ENCODE peak calls at places on chromosomes 11 and 22, in seven cellular contexts. U is T47D; N is dermis microvascular lymphatic vessel endothelial cell; I is astrocyte of the spinal cord; P is stimulated activated CD8-positive, alpha-beta memory T cell treated with anti-CD3 and anti-CD28 coated beads, Interleukin-15, amount 100 ng/mL, for 1 hour; L is AG09319; D is upper lobe of right lung. R is an unnamed sample.

GRCh38 chr11:111675891-111676290 is 73.6 kb downstream of the SIK2 start:
- DNase-seq in L (no peak), N (no peak), I (no peak), D (no peak), U (no peak), P (no peak), R (no peak)

GRCh38 chr11:74687237-74688005 is 43.8 kb downstream of the CHRDL2 start:
- DNase-seq in N (peak), P (no peak), I (peak), L (no peak), U (no peak), D (peak), R (no peak)

GRCh38 chr22:20429254-20430100 is 8.1 kb downstream of the SCARF2 start:
- DNase-seq in I (no peak), L (no peak), D (peak), N (no peak), U (no peak), P (peak), R (no peak)

GRCh38 chr22:23305922-23306374 is 125.6 kb downstream of the BCR start:
- DNase-seq in L (no peak), P (no peak), U (no peak), I (peak), N (peak), D (peak), R (no peak)

GRCh38 chr11:945986-946385 is 20.3 kb downstream of the AP2A2 start:
- DNase-seq in I (peak), P (no peak), U (no peak), L (no peak), N (no peak), D (no peak), R (peak)

GRCh38 chr11:118679483-118679882 is at the start of gene TREH:
- DNase-seq in L (no peak), N (no peak), U (peak), I (no peak), D (peak), P (no peak), R (no peak)

GRCh38 chr11:71495286-71496090 is 31.6 kb upstream of the KRTAP5-7 start:
- DNase-seq in N (no peak), L (no peak), D (no peak), P (no peak), I (no peak), U (no peak), R (no peak)

GRCh38 chr11:84465040-84465439 is 1162.1 kb downstream of the DLG2 start:
- DNase-seq in U (no peak), D (no peak), I (peak), L (no peak), P (no peak), N (no peak), R (no peak)

GRCh38 chr11:101127699-101128570 is 1.7 kb downstream of the PGR start:
- DNase-seq in L (no peak), U (peak), I (no peak), D (peak), N (no peak), P (no peak), R (no peak)

GRCh38 chr11:35525501-35526175 is at the start of gene PAMR1:
- DNase-seq in I (peak), U (peak), D (peak), L (peak), P (no peak), N (no peak), R (no peak)

GRCh38 chr11:43649501-43649900 is 31.0 kb upstream of the HSD17B12 start:
- DNase-seq in L (no peak), U (peak), P (no peak), D (no peak), I (no peak), N (no peak), R (no peak)

GRCh38 chr11:26088391-26088790 is 243.5 kb upstream of the ANO3 start:
- DNase-seq in I (peak), P (no peak), N (no peak), U (no peak), L (no peak), D (no peak), R (peak)

GRCh38 chr22:36027579-36027959 is 1.1 kb downstream of the RBFOX2 start:
- DNase-seq in D (no peak), L (no peak), N (peak), I (no peak), U (no peak), P (no peak), R (no peak)

GRCh38 chr11:2928605-2929510 is at the start of gene PHLDA2:
- DNase-seq in P (no peak), L (peak), I (peak), N (peak), U (peak), D (peak), R (peak)

GRCh38 chr11:125211191-125211953 is 46.8 kb downstream of the PKNOX2 start:
- DNase-seq in D (no peak), P (no peak), I (no peak), N (no peak), U (peak), L (no peak), R (no peak)

GRCh38 chr11:102306048-102306575 is 11.2 kb upstream of the BIRC3 start:
- DNase-seq in D (peak), L (no peak), U (no peak), N (no peak), P (no peak), I (no peak), R (peak)

GRCh38 chr11:64879226-64879900 is 942 bp upstream of the EHD1 start:
- DNase-seq in I (no peak), D (peak), N (no peak), P (no peak), L (no peak), U (no peak), R (no peak)

GRCh38 chr11:944711-945470 is 19.2 kb downstream of the AP2A2 start:
- DNase-seq in U (no peak), N (no peak), L (no peak), P (no peak), D (no peak), I (peak), R (peak)

GRCh38 chr11:128310676-128311445 is 276.5 kb downstream of the ETS1 start:
- DNase-seq in D (no peak), L (no peak), P (no peak), N (no peak), I (no peak), U (no peak), R (no peak)

GRCh38 chr11:75525433-75526191 is at the start of gene GDPD5:
- DNase-seq in I (peak), L (peak), D (peak), N (peak), U (peak), P (peak), R (peak)

GRCh38 chr11:72736452-72737069 is 15.6 kb downstream of the ARAP1 start:
- DNase-seq in L (no peak), P (peak), I (no peak), D (peak), N (peak), U (peak), R (no peak)

GRCh38 chr11:72038491-72038890 is 39.8 kb downstream of the IL18BP start:
- DNase-seq in N (no peak), P (no peak), D (no peak), L (peak), I (peak), U (peak), R (no peak)

GRCh38 chr11:76854709-76855108 is 6.0 kb upstream of the ACER3 start:
- DNase-seq in P (no peak), L (no peak), U (no peak), I (no peak), D (no peak), N (no peak), R (no peak)

GRCh38 chr11:117950320-117950719 is 21.1 kb upstream of the TMPRSS13 start:
- DNase-seq in N (no peak), U (peak), I (no peak), L (no peak), D (no peak), P (no peak), R (no peak)

GRCh38 chr22:24506802-24507438 is 11.8 kb downstream of the UPB1 start:
- DNase-seq in L (no peak), D (no peak), U (no peak), I (no peak), P (no peak), N (peak), R (no peak)

GRCh38 chr22:47300698-47301405 is 538.4 kb downstream of the TBC1D22A start:
- DNase-seq in I (no peak), N (no peak), L (no peak), P (no peak), U (no peak), D (no peak), R (no peak)

GRCh38 chr22:47225080-47225930 is 462.9 kb downstream of the TBC1D22A start:
- DNase-seq in L (no peak), I (no peak), D (no peak), U (no peak), N (no peak), P (no peak), R (no peak)

GRCh38 chr11:75577198-75577597 is 15.1 kb downstream of the SERPINH1 start:
- DNase-seq in L (no peak), I (no peak), P (peak), D (peak), N (peak), U (peak), R (no peak)

GRCh38 chr11:113778111-113778910 is 1.3 kb upstream of the CLDN25 start:
- DNase-seq in I (peak), P (no peak), U (peak), L (no peak), D (no peak), N (peak), R (peak)

GRCh38 chr11:128929468-128929867 is 13.2 kb downstream of the TP53AIP1 start:
- DNase-seq in L (no peak), D (no peak), I (no peak), N (no peak), U (no peak), P (no peak), R (no peak)